ENCODE peak calls at places on chromosomes 2 and 18, in four cellular contexts. R is transverse colon, Y is cardiac fibroblast, U is neural crest cell. X is an unnamed sample.
A peak's percentile ranks its signal among the peaks of the same experiment; 100 is the strongest.

GRCh38 chr18:21632393-21632792 is 20.3 kb downstream of the SNRPD1 start:
- DNase-seq in R (no peak), U (no peak), Y (peak; percentile 14), X (no peak)

GRCh38 chr18:77143196-77143595 is 10.6 kb upstream of the MBP start:
- DNase-seq in R (no peak), U (no peak), Y (no peak), X (no peak)

GRCh38 chr2:33588246-33588645 is 10.9 kb downstream of the FAM98A start:
- DNase-seq in Y (no peak), U (no peak), R (no peak), X (no peak)

GRCh38 chr2:181393472-181393871 is 63.7 kb upstream of the ITGA4 start:
- DNase-seq in Y (peak; percentile 78), U (no peak), R (no peak), X (no peak)

GRCh38 chr2:110748489-110748867 is 16.1 kb downstream of the ACOXL start:
- DNase-seq in Y (no peak), U (no peak), R (peak; percentile 60), X (no peak)

GRCh38 chr18:11501352-11501751 is 108.0 kb upstream of the SLC35G4 start:
- DNase-seq in U (no peak), R (no peak), Y (no peak), X (no peak)

GRCh38 chr2:26864226-26864625 is 16.3 kb downstream of the DPYSL5 start:
- DNase-seq in R (no peak), Y (no peak), U (no peak), X (no peak)

GRCh38 chr18:23828426-23828825 is 139.2 kb downstream of the LAMA3 start:
- DNase-seq in U (no peak), R (no peak), Y (peak; percentile 87), X (no peak)

GRCh38 chr18:54946149-54946581 is 13.1 kb downstream of the CCDC68 start:
- DNase-seq in U (no peak), R (peak; percentile 83), Y (peak; percentile 66), X (no peak)

DNA sequence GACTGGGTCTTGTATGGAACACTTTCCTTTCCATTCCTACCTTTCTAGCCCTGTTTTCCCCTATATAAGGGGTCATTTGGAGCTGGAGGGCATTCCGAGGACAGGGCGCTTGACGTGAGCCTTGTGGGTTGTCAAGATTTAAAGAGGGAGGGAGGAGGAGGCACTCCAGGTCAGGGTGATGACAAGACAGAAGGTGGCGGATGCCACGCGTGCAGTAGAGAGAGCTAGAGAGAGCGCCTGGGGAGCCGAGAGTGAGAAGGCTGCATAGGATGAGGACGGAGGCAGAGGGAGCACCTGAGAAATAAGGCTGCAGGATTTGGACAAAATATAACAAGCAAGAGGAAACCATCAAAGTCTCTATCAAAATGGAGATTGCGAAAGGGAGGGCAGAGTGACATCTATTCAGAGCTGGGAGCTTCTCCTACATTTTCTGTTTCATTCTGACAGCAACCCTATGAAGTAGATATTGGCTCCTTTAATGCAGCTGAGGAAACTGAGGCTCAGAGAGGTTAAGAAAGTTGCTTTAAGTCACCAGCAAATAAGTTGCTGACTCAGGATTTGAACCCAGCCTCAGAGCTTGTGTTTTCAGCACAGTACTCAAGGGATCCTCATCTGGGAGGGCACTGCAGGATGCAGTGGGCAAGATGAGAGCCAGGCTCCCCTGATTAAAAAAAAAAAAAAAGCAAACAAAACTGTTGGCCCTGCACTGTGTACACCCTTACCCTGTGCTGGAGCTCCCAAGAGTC is 124.2 kb downstream of the MRO start:
- DNase-seq in R (no peak), U (no peak), Y (no peak), X (no peak)
- TF ChIP-seq CTCF in R (no peak), U (no peak), Y (no peak), X (no peak)

GRCh38 chr2:20567926-20568179 is 83.0 kb downstream of the HS1BP3 start:
- DNase-seq in Y (no peak), U (no peak), R (no peak), X (no peak)

GRCh38 chr2:20565623-20566236 is 85.2 kb downstream of the HS1BP3 start:
- DNase-seq in Y (no peak), R (no peak), U (no peak), X (peak; percentile 35)

GRCh38 chr2:20565101-20565622 is 85.7 kb downstream of the HS1BP3 start:
- DNase-seq in Y (no peak), R (no peak), U (no peak), X (no peak)

GRCh38 chr2:20568501-20569463 is 82.1 kb downstream of the HS1BP3 start:
- DNase-seq in U (no peak), Y (peak; percentile 97), R (no peak), X (no peak)

DNA sequence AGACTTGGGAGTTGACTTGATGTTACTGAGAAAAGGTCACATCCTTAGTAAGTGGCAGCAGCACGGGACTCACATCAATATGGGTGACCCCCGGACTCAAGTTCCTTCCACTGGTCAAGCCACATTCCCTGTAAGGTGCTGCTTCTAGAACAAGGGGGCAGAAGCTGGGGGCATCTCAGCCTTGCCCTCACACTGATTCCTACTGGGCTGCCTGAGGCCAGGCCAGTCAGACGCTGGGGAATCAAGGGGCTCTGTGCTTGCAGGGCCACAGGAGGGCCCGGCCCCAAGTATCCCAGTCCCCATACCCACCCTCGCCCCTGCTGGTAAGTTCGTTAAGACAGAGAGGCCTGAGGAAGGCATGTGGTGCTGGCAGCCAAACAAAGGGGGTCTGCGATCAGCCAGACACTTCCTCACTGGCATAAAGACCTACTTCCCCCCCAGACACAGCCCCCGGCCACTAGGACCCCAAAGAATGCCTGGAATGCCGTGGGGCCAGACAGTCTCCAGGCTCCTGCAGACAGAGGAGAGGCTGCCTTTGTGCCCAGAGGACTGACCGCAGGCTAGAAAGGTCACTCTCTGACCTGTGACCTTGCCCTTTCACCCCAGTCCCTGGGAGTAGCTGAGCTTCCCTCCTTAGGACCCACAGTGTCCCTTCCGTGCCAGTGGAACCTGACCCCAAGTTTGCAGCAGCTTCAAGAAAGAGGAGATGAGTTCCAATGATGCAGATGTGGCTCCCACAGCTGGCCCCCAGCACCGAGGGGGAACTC is 83.6 kb downstream of the HS1BP3 start:
- DNase-seq in U (peak; percentile 63), Y (no peak), R (no peak), X (peak; percentile 86)
- TF ChIP-seq CTCF in U (no peak), Y (no peak), R (no peak), X (no peak)

GRCh38 chr2:112923237-112923966 is 12.4 kb downstream of the IL37 start:
- DNase-seq in U (no peak), Y (no peak), R (no peak), X (no peak)

GRCh38 chr2:112917856-112918255 is 6.9 kb downstream of the IL37 start:
- DNase-seq in Y (no peak), R (no peak), U (no peak), X (no peak)

GRCh38 chr2:112921982-112922381 is 11.0 kb downstream of the IL37 start:
- DNase-seq in Y (no peak), R (peak; percentile 15), U (no peak), X (no peak)

GRCh38 chr2:112923967-112924338 is 13.0 kb downstream of the IL37 start:
- DNase-seq in R (no peak), U (no peak), Y (no peak), X (no peak)

GRCh38 chr2:112920923-112921532 is 10.1 kb downstream of the IL37 start:
- DNase-seq in Y (peak; percentile 53), U (no peak), R (no peak), X (no peak)
- TF ChIP-seq CTCF in Y (no peak), U (no peak), R (no peak), X (no peak)

GRCh38 chr2:235500761-235501662 is 7.2 kb downstream of the AGAP1 start:
- DNase-seq in Y (peak; percentile 68), U (no peak), R (no peak), X (no peak)

GRCh38 chr2:235500110-235500760 is 6.4 kb downstream of the AGAP1 start:
- DNase-seq in R (no peak), Y (no peak), U (no peak), X (no peak)

GRCh38 chr2:235499306-235499812 is 5.5 kb downstream of the AGAP1 start:
- DNase-seq in R (no peak), Y (no peak), U (no peak), X (no peak)

GRCh38 chr2:235497096-235497495 is 3.3 kb downstream of the AGAP1 start:
- DNase-seq in Y (no peak), R (no peak), U (no peak), X (no peak)

GRCh38 chr2:235498556-235499305 is 4.9 kb downstream of the AGAP1 start:
- DNase-seq in R (no peak), U (no peak), Y (no peak), X (peak; percentile 48)
- TF ChIP-seq CTCF in R (no peak), U (no peak), Y (no peak), X (no peak)

GRCh38 chr2:16900405-16901025 is 234.9 kb upstream of the CYRIA start:
- DNase-seq in Y (no peak), R (no peak), U (no peak), X (peak; percentile 11)
- TF ChIP-seq CTCF in Y (peak; percentile 21), R (peak; percentile 19), U (peak; percentile 65), X (peak; percentile 44)

GRCh38 chr2:121902171-121902591 is 146.7 kb downstream of the TSN start:
- DNase-seq in U (no peak), R (no peak), Y (peak; percentile 83), X (no peak)
- TF ChIP-seq CTCF in U (no peak), R (no peak), Y (peak; percentile 38), X (no peak)

DNA sequence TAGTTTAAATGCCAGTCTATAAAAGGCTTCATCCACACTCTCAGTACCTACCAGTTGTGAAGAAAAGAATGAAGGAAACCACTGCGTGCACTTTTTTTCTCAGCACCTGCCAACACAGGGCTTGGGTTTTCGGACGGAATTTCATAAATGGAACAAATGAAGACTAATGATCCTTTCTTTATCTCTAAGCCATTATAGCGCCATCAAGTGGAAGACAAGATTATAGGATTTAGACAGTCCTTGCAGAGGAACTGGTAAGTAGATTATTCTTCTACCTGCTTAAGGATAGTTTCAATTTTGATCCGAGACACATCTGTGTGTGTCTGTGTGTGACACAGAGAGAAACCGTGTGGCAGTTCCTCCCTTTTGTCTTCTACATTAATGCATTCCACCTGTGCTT is 245.6 kb downstream of the NRXN1 start:
- DNase-seq in U (no peak), Y (no peak), R (no peak), X (no peak)
- TF ChIP-seq CTCF in U (peak; percentile 15), Y (no peak), R (no peak), X (no peak)

X was measured in nephron progenitor cell.